ENCODE peak calls at places on chromosomes 12 and 14, in ten cellular contexts. B, R, D, P, L, F, Y, U, J and H are unnamed samples.
A peak's percentile ranks its signal among the peaks of the same experiment; 100 is the strongest.

GRCh38 chr14:57182760-57183503 is 85.8 kb downstream of the EXOC5 start:
- DNase-seq in B (no peak), R (no peak), D (no peak), P (no peak), L (no peak), F (no peak), Y (no peak), U (peak; percentile 26), J (no peak), H (peak; percentile 2)

GRCh38 chr12:103903979-103904378 is 26.2 kb upstream of the HSP90B1 start:
- DNase-seq in B (no peak), R (no peak), D (no peak), P (no peak), L (no peak), F (no peak), Y (no peak), U (no peak), J (no peak), H (no peak)

GRCh38 chr14:30610719-30611388 is 11.3 kb upstream of the SCFD1 start:
- DNase-seq in B (no peak), R (peak; percentile 55), D (no peak), P (peak; percentile 39), L (no peak), F (no peak), Y (no peak), U (peak; percentile 88), J (peak; percentile 65), H (peak; percentile 40)

GRCh38 chr12:123471374-123472068 is 13.6 kb downstream of the SNRNP35 start:
- DNase-seq in B (peak; percentile 57), R (no peak), D (no peak), P (peak; percentile 49), L (peak; percentile 45), F (no peak), Y (peak; percentile 79), U (peak; percentile 88), J (peak; percentile 64), H (no peak)

GRCh38 chr12:122079038-122079531 is 529 bp downstream of the MLXIP start:
- DNase-seq in B (no peak), R (peak; percentile 50), D (peak; percentile 89), P (no peak), L (no peak), F (no peak), Y (no peak), U (no peak), J (no peak), H (peak; percentile 28)

GRCh38 chr12:108119126-108119973 is 9.7 kb upstream of the WSCD2 start:
- DNase-seq in B (no peak), R (no peak), D (no peak), P (no peak), L (no peak), F (peak; percentile 39), Y (no peak), U (no peak), J (no peak), H (peak; percentile 5)

GRCh38 chr14:68816183-68816942 is 23.5 kb upstream of the ZFP36L1 start:
- DNase-seq in B (peak; percentile 90), R (peak; percentile 90), D (peak; percentile 99), P (no peak), L (peak; percentile 92), F (peak; percentile 86), Y (peak; percentile 88), U (peak; percentile 92), J (peak; percentile 77), H (peak; percentile 82)

GRCh38 chr14:100849432-100849831 is 23.5 kb downstream of the MEG3 start:
- DNase-seq in B (no peak), R (no peak), D (no peak), P (no peak), L (no peak), F (no peak), Y (no peak), U (no peak), J (peak; percentile 52), H (no peak)

GRCh38 chr12:53098354-53098981 is 1.0 kb downstream of the IGFBP6 start:
- DNase-seq in B (peak; percentile 37), R (no peak), D (no peak), P (peak; percentile 54), L (no peak), F (no peak), Y (peak; percentile 90), U (peak; percentile 81), J (peak; percentile 71), H (peak; percentile 77)

GRCh38 chr12:79114896-79115295 is 250.3 kb downstream of the SYT1 start:
- DNase-seq in B (no peak), R (no peak), D (no peak), P (no peak), L (no peak), F (no peak), Y (no peak), U (no peak), J (no peak), H (no peak)

GRCh38 chr14:85122690-85123089 is 407.3 kb upstream of the FLRT2 start:
- DNase-seq in B (no peak), R (no peak), D (no peak), P (peak; percentile 7), L (no peak), F (no peak), Y (peak; percentile 2), U (no peak), J (peak; percentile 59), H (peak; percentile 2)

GRCh38 chr12:66361703-66362102 is 59.4 kb downstream of the HELB start:
- DNase-seq in B (no peak), R (no peak), D (no peak), P (no peak), L (no peak), F (no peak), Y (no peak), U (no peak), J (no peak), H (peak; percentile 2)

GRCh38 chr14:104726600-104727451 is 2.8 kb downstream of the ADSS1 start:
- DNase-seq in B (no peak), R (no peak), D (no peak), P (no peak), L (no peak), F (no peak), Y (no peak), U (no peak), J (no peak), H (no peak)
- TF ChIP-seq CTCF in B (no peak), R (no peak), D (no peak), P (no peak), L (no peak), F (no peak), Y (no peak), U (no peak), J (no peak), H (no peak)

GRCh38 chr14:25411933-25412757 is 362.2 kb upstream of the STXBP6 start:
- DNase-seq in B (no peak), R (no peak), D (no peak), P (no peak), L (no peak), F (no peak), Y (no peak), U (peak; percentile 18), J (no peak), H (no peak)
- TF ChIP-seq CTCF in B (peak; percentile 29), R (no peak), D (no peak), P (no peak), L (no peak), F (no peak), Y (peak; percentile 12), U (no peak), J (peak; percentile 5), H (peak; percentile 22)

GRCh38 chr12:116698131-116698495 is 39.8 kb downstream of the SPRING1 start:
- DNase-seq in B (no peak), R (peak; percentile 50), D (no peak), P (no peak), L (no peak), F (no peak), Y (no peak), U (no peak), J (no peak), H (no peak)

GRCh38 chr12:116695464-116695725 is 42.5 kb downstream of the SPRING1 start:
- DNase-seq in B (no peak), R (no peak), D (no peak), P (no peak), L (no peak), F (no peak), Y (no peak), U (no peak), J (no peak), H (no peak)

GRCh38 chr12:116698554-116698953 is 39.3 kb downstream of the SPRING1 start:
- DNase-seq in B (no peak), R (no peak), D (no peak), P (no peak), L (no peak), F (no peak), Y (no peak), U (no peak), J (no peak), H (no peak)

GRCh38 chr12:116700066-116700465 is 37.8 kb downstream of the SPRING1 start:
- DNase-seq in B (no peak), R (no peak), D (no peak), P (no peak), L (no peak), F (no peak), Y (no peak), U (no peak), J (no peak), H (no peak)

DNA sequence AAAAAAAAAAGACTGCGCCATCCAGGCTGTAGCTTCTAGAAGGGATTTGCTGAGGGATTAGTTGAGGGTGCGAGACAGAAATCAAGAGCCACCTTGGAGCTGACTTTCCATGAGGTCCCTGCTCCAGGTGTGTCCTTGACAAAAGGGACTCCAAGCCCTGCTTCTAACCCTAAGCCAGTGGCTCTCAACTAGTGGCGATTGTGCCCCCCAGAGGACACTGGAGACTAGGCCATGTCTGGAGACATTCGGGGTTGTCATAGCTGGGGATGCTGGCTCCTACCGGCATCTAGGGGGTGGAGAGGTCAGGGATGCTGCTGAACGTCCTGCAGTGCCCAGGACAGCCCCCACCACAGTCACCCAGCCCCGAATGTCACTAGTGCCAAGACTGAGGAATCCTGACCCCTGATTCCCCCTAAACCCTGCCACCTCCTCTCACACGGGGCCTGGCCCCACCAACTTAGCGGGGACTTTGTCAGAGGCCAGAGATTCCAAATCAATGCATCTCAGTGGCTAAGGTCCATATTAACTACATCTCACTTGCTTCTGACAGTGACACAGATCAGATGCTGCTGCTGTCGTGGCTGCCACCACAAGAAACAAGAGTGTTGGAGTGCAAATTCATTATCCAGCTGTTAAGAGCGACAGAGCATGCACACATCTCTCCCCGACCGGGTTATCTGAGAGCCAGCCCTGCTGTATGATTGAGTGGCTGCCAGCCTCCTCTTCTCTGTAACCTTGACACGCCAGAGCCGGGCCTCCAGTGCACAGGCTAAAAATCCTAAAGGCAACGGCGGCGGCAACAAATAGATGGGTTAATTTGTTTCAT is 40.4 kb downstream of the SPRING1 start:
- DNase-seq in B (peak; percentile 40), R (peak; percentile 58), D (no peak), P (no peak), L (peak; percentile 38), F (no peak), Y (no peak), U (peak; percentile 31), J (no peak), H (no peak)
- TF ChIP-seq CTCF in B (peak; percentile 43), R (no peak), D (no peak), P (peak; percentile 31), L (no peak), F (no peak), Y (peak; percentile 14), U (peak; percentile 26), J (peak; percentile 8), H (peak; percentile 2)

GRCh38 chr14:53285806-53286205 is 132.7 kb upstream of the DDHD1 start:
- DNase-seq in B (no peak), R (no peak), D (no peak), P (no peak), L (no peak), F (no peak), Y (no peak), U (peak; percentile 24), J (no peak), H (peak; percentile 30)
- TF ChIP-seq CTCF in B (no peak), R (no peak), D (no peak), P (no peak), L (no peak), F (no peak), Y (no peak), U (peak; percentile 19), J (no peak), H (no peak)